ENCODE peak calls at places on chromosomes 5 and 9, in seven cellular contexts. X is IMR-90, P is H1, Z is trophoblast cell, S is mesenchymal stem cell, R is H9, B is neuronal stem cell. E is an unnamed sample.

GRCh38 chr9:24497671-24498070 is 48.0 kb downstream of the IZUMO3 start:
- DNase-seq in R (no peak), S (no peak), Z (no peak), X (no peak), B (no peak), P (no peak), E (no peak)

GRCh38 chr9:127825319-127826051 is 22.8 kb downstream of the FPGS start:
- DNase-seq in Z (no peak), R (peak), S (no peak), X (no peak), B (peak), P (peak), E (peak)

GRCh38 chr9:23590601-23591000 is 235.4 kb downstream of the ELAVL2 start:
- DNase-seq in S (peak), X (no peak), R (no peak), Z (peak), B (no peak), P (no peak), E (peak)

GRCh38 chr9:130765135-130766030 is 69.7 kb upstream of the ABL1 start:
- DNase-seq in P (no peak), R (no peak), B (no peak), Z (no peak), X (peak), S (no peak), E (no peak)

GRCh38 chr9:77427256-77427927 is 220.7 kb downstream of the GNA14 start:
- DNase-seq in P (no peak), R (no peak), Z (no peak), S (no peak), B (no peak), X (no peak), E (no peak)

GRCh38 chr9:113584728-113585442 is 121.4 kb downstream of the RGS3 start:
- DNase-seq in P (no peak), B (no peak), X (no peak), S (no peak), Z (no peak), R (no peak), E (no peak)

GRCh38 chr5:21171038-21171437 is 1183.0 kb upstream of the CDH18 start:
- DNase-seq in X (no peak), R (no peak), S (no peak), B (no peak), Z (no peak), P (no peak), E (no peak)

GRCh38 chr5:149175346-149176113 is 34.2 kb downstream of the ABLIM3 start:
- DNase-seq in R (no peak), B (no peak), Z (no peak), S (no peak), P (no peak), X (no peak), E (no peak)

GRCh38 chr9:89036383-89036782 is 45.1 kb downstream of the S1PR3 start:
- DNase-seq in Z (peak), R (no peak), B (no peak), P (no peak), S (peak), X (peak), E (no peak)

GRCh38 chr5:173327084-173327947 is 898 bp downstream of the STC2 start:
- DNase-seq in X (peak), Z (peak), S (peak), B (peak), P (no peak), R (no peak), E (peak)

GRCh38 chr9:88180084-88180765 is 42.0 kb upstream of the SPATA31C2 start:
- DNase-seq in S (no peak), Z (no peak), B (no peak), P (no peak), X (no peak), R (no peak), E (no peak)

GRCh38 chr5:22612928-22613327 is 240.2 kb downstream of the CDH12 start:
- DNase-seq in P (no peak), Z (no peak), B (no peak), S (no peak), R (no peak), X (no peak), E (no peak)

GRCh38 chr9:88537743-88538055 is 2.7 kb downstream of the NXNL2 start:
- DNase-seq in B (peak), S (peak), P (no peak), X (peak), Z (peak), R (no peak), E (peak)

GRCh38 chr9:38316166-38316765 is 76.2 kb upstream of the ALDH1B1 start:
- DNase-seq in S (no peak), B (no peak), X (no peak), P (peak), R (no peak), Z (no peak), E (no peak)

GRCh38 chr5:139795074-139796001 is at the start of gene PSD2:
- DNase-seq in Z (peak), B (peak), R (peak), X (no peak), P (peak), S (no peak), E (peak)

GRCh38 chr5:10856646-10857332 is 95.8 kb upstream of the DAP start:
- DNase-seq in R (peak), S (peak), B (peak), P (peak), Z (peak), X (peak), E (peak)

GRCh38 chr9:71685394-71685793 is 82.9 kb downstream of the CEMIP2 start:
- DNase-seq in X (peak), Z (no peak), P (no peak), R (no peak), B (no peak), S (no peak), E (no peak)

GRCh38 chr9:134442486-134443168 is 116.4 kb downstream of the RXRA start:
- DNase-seq in B (no peak), S (no peak), P (no peak), R (no peak), Z (peak), X (no peak), E (peak)

GRCh38 chr9:89436963-89437625 is 60.8 kb downstream of the SEMA4D start:
- DNase-seq in R (no peak), Z (peak), X (no peak), P (no peak), B (no peak), S (no peak), E (no peak)

GRCh38 chr5:2755811-2756210 is 4.3 kb upstream of the IRX2 start:
- DNase-seq in X (no peak), B (no peak), R (no peak), Z (no peak), P (no peak), S (no peak), E (no peak)

GRCh38 chr9:126503333-126504085 is 110.2 kb upstream of the LMX1B start:
- DNase-seq in P (no peak), S (peak), R (no peak), X (peak), Z (no peak), B (no peak), E (no peak)

GRCh38 chr9:38117646-38118045 is 48.6 kb upstream of the SHB start:
- DNase-seq in P (no peak), X (no peak), R (no peak), Z (no peak), B (no peak), S (no peak), E (no peak)

GRCh38 chr5:102380174-102380573 is 84.1 kb upstream of the SLCO4C1 start:
- DNase-seq in P (no peak), B (no peak), R (no peak), Z (no peak), S (no peak), X (no peak), E (no peak)

GRCh38 chr9:93592389-93593021 is 16.1 kb downstream of the PHF2 start:
- DNase-seq in R (peak), X (no peak), P (peak), Z (no peak), S (no peak), B (no peak), E (peak)

GRCh38 chr5:37900692-37901091 is 60.9 kb upstream of the GDNF start:
- DNase-seq in X (peak), B (no peak), R (peak), P (no peak), S (peak), Z (no peak), E (peak)

GRCh38 chr5:61966558-61966957 is 339.4 kb upstream of the KIF2A start:
- DNase-seq in Z (no peak), S (peak), X (peak), P (no peak), B (no peak), R (no peak), E (peak)

GRCh38 chr5:66540078-66540477 is 56.1 kb upstream of the MAST4 start:
- DNase-seq in B (no peak), Z (no peak), S (no peak), R (no peak), X (no peak), P (no peak), E (no peak)

GRCh38 chr5:134891473-134891872 is 13.5 kb upstream of the PCBD2 start:
- DNase-seq in Z (no peak), S (no peak), X (no peak), P (no peak), R (no peak), B (no peak), E (no peak)

GRCh38 chr5:82480331-82480730 is 202.2 kb upstream of the RPS23 start:
- DNase-seq in B (no peak), R (no peak), Z (peak), X (no peak), P (no peak), S (no peak), E (no peak)

GRCh38 chr9:136147038-136147889 is 28.6 kb upstream of the TMEM250 start:
- DNase-seq in R (no peak), B (no peak), S (no peak), X (no peak), Z (no peak), P (no peak), E (no peak)

GRCh38 chr9:136147890-136148714 is 29.4 kb upstream of the TMEM250 start:
- DNase-seq in R (no peak), P (no peak), B (no peak), S (no peak), Z (no peak), X (no peak), E (no peak)

GRCh38 chr9:136149853-136150252 is 31.2 kb upstream of the TMEM250 start:
- DNase-seq in P (peak), B (no peak), S (no peak), R (no peak), Z (no peak), X (no peak), E (no peak)

GRCh38 chr9:136146126-136147037 is 27.7 kb upstream of the TMEM250 start:
- DNase-seq in Z (no peak), S (no peak), B (no peak), X (no peak), P (no peak), R (no peak), E (no peak)

DNA sequence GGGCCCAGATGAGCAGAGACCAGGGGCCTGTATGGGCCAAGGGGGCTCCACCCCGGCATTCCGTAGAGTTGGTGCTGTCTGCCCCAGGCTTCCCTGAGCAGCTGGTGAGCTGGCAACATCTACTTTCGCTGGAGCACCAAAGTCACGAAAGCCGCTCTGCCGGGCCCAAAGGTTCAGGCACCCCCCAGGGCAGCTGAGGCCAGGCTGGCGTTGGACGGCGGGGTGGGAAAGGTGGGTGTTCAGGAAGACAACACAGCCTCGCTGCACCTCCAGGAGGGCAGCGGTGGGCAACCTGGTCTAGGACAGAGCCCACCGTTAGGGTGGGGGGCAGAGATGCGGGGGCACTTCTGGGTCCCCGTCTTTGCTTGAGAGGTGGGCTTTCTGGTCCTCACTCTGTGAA is 30.1 kb upstream of the TMEM250 start:
- DNase-seq in B (no peak), Z (no peak), R (no peak), X (no peak), P (no peak), S (no peak), E (no peak)
- H3K23ac ChIP-seq in B (no peak), Z (no peak), R (no peak), X (no peak), P (no peak), S (no peak), E (no peak)

GRCh38 chr9:18768951-18769622 is 263.9 kb downstream of the SAXO1 start:
- DNase-seq in Z (no peak), P (no peak), S (no peak), R (no peak), X (no peak), B (no peak), E (no peak)

GRCh38 chr9:18767141-18767540 is 265.9 kb downstream of the SAXO1 start:
- DNase-seq in R (no peak), S (no peak), X (no peak), Z (no peak), P (no peak), B (no peak), E (no peak)

GRCh38 chr9:18771736-18772135 is 261.3 kb downstream of the SAXO1 start:
- DNase-seq in R (no peak), X (no peak), Z (no peak), B (no peak), P (no peak), S (no peak), E (no peak)

GRCh38 chr9:18771018-18771417 is 262.0 kb downstream of the SAXO1 start:
- DNase-seq in X (no peak), R (no peak), S (no peak), Z (no peak), P (no peak), B (no peak), E (no peak)

GRCh38 chr9:18770509-18770908 is 262.5 kb downstream of the SAXO1 start:
- DNase-seq in Z (no peak), X (no peak), R (no peak), S (no peak), B (no peak), P (no peak), E (no peak)
- H3K23ac ChIP-seq in Z (no peak), X (no peak), R (no peak), S (no peak), B (no peak), P (no peak), E (no peak)

GRCh38 chr9:29285818-29286217 is 1712.5 kb upstream of the C9orf72 start:
- DNase-seq in X (no peak), Z (no peak), P (no peak), B (no peak), R (peak), S (no peak), E (peak)

GRCh38 chr9:29290519-29290918 is 1717.2 kb upstream of the C9orf72 start:
- DNase-seq in B (no peak), S (no peak), R (no peak), P (no peak), X (no peak), Z (no peak), E (no peak)

DNA sequence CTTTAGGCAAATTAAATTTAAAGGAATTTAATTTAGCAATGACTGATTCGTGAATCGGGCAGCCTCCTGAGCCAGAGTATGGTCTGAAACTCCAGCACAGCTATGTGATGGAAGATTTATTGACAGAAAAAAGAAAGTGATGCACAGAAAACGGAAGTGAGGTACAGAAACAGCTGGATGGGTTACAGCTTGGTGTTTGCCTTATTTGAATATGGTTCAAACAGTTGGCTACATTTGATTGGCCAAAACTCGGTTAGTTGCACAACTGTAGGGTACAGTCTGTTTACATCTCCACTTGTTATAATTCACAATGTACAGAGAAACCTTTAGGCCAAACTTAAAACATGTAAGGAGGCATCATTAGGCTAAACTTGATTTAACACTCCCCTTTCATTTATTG is 1716.1 kb upstream of the C9orf72 start:
- DNase-seq in X (no peak), B (no peak), S (no peak), P (no peak), R (no peak), Z (no peak), E (no peak)
- H3K23ac ChIP-seq in X (no peak), B (no peak), S (no peak), P (no peak), R (no peak), Z (no peak), E (no peak)

DNA sequence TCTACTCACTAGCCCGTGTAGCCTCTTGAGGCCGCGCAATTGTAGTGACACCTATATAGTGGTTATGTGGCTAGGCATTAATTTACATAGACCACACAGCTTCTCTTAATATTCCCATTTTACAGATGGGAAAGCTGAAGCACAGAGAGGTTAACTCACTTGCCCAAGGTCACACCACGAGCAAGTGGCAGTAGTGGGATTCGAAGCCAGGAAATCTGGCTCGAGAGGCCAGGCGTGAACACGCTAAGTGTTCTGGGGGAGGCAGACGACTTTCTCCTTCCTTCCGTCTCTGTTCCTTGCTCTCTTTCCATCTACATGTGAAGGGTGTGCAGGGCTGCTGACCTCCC is 49.8 kb upstream of the IER5L start:
- DNase-seq in P (no peak), X (no peak), R (no peak), S (no peak), Z (no peak), B (no peak), E (no peak)
- H3K23ac ChIP-seq in P (no peak), X (no peak), R (no peak), S (no peak), Z (no peak), B (no peak), E (no peak)

GRCh38 chr5:43300112-43300511 is 13.1 kb downstream of the HMGCS1 start:
- DNase-seq in X (no peak), P (no peak), S (no peak), Z (no peak), R (no peak), B (no peak), E (no peak)

GRCh38 chr5:43305948-43306563 is 7.2 kb downstream of the HMGCS1 start:
- DNase-seq in S (peak), Z (peak), X (peak), P (no peak), B (no peak), R (no peak), E (peak)

GRCh38 chr5:43304520-43304919 is 8.7 kb downstream of the HMGCS1 start:
- DNase-seq in Z (no peak), S (no peak), P (no peak), B (no peak), R (no peak), X (no peak), E (no peak)

GRCh38 chr5:43301653-43302091 is 11.5 kb downstream of the HMGCS1 start:
- DNase-seq in Z (no peak), P (no peak), S (peak), R (no peak), X (no peak), B (no peak), E (no peak)

GRCh38 chr5:43303242-43303641 is 10.0 kb downstream of the HMGCS1 start:
- DNase-seq in P (no peak), B (no peak), S (no peak), X (no peak), Z (peak), R (no peak), E (no peak)
- H3K23ac ChIP-seq in P (no peak), B (no peak), S (no peak), X (no peak), Z (no peak), R (no peak), E (no peak)

DNA sequence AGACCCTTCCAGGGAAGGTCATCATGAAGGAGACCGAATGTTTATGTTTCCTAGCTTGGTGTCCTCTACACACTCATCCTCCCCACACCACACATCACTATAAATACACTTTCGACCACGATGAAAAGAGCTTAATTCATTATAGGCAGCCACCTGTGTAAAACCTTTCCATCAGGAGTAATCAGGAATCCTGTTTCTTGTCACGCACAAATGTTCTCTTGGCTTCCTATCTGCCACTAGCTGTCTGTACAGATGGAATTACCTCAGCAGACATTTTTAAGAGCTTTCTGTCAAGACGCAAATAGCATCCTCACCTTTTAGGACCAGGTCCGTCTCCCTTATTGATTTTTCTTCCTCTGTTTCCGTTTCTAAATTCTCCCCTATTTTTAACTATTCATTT is 79.1 kb downstream of the CYFIP2 start:
- DNase-seq in B (no peak), S (no peak), Z (no peak), X (no peak), P (no peak), R (no peak), E (no peak)
- H3K23ac ChIP-seq in B (no peak), S (no peak), Z (no peak), X (no peak), P (no peak), R (no peak), E (no peak)

DNA sequence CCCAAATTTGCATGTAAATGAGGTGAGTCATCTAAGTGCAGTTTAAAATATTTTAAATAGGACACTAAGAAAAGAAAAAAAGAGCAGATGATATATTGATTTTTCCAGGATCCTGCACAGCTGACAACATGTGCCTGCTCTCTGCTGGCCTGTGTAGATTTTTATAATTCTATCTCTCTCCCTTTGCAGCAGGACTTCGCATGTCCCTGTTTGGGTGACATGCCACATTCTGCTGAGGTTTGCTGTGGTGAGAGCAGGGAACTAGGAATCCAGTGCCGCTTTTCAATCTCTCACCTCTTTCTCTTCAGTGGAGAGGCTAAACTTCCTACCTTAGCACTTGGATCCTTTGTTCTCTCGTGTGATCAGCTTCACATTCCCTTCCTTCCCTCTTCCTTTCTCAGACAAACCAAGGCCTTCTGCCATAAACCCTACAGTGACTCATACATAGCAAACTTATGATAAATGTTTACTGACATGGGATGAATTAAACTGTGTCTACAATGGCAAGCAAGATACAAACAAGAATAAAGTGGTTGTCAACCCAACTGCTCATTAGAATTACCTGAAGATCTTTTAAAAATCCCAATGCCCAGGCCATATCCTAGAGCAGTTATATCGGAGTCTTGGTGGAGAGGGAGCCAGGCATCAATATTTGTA is 198.8 kb upstream of the EFNA5 start:
- DNase-seq in B (no peak), R (no peak), P (no peak), Z (peak), S (peak), X (peak), E (peak)
- H3K23ac ChIP-seq in B (no peak), R (no peak), P (no peak), Z (no peak), S (no peak), X (peak), E (no peak)

GRCh38 chr5:95105638-95106037 is 179.3 kb downstream of the MCTP1 start:
- DNase-seq in Z (no peak), S (no peak), P (no peak), R (no peak), X (no peak), B (no peak), E (no peak)

GRCh38 chr5:95107138-95107537 is 177.8 kb downstream of the MCTP1 start:
- DNase-seq in X (no peak), B (no peak), P (no peak), R (no peak), Z (no peak), S (no peak), E (no peak)

GRCh38 chr5:95102687-95103086 is 182.2 kb downstream of the MCTP1 start:
- DNase-seq in S (no peak), B (no peak), P (no peak), X (no peak), Z (no peak), R (no peak), E (no peak)

GRCh38 chr5:95098012-95098411 is 186.9 kb downstream of the MCTP1 start:
- DNase-seq in Z (no peak), S (no peak), R (no peak), B (no peak), P (no peak), X (no peak), E (no peak)

GRCh38 chr5:95102080-95102479 is 182.8 kb downstream of the MCTP1 start:
- DNase-seq in X (no peak), B (no peak), S (no peak), P (no peak), R (no peak), Z (no peak), E (no peak)
- H3K23ac ChIP-seq in X (no peak), B (no peak), S (no peak), P (no peak), R (no peak), Z (no peak), E (no peak)